ENCODE peak calls at places on chromosomes 16 and 17, in five cellular contexts. One of them, this sample, is unnamed.

GRCh38 chr17:40525294-40525693 is 23.9 kb upstream of the TNS4 start:
- DNase-seq in fibroblast of lung: no peak
- DNase-seq in H9: no peak
- DNase-seq in mammary epithelial cell: no peak
- DNase-seq in SK-N-SH: no peak
- DNase-seq in this sample: no peak

GRCh38 chr16:54936086-54936978 is 5.7 kb downstream of the IRX5 start:
- DNase-seq in fibroblast of lung: no peak
- DNase-seq in H9: peak; percentile 63
- DNase-seq in mammary epithelial cell: peak; percentile 69
- DNase-seq in SK-N-SH: no peak
- DNase-seq in this sample: peak; percentile 72

GRCh38 chr17:5694507-5694906 is 110.2 kb upstream of the NLRP1 start:
- DNase-seq in fibroblast of lung: no peak
- DNase-seq in H9: peak; percentile 80
- DNase-seq in mammary epithelial cell: no peak
- DNase-seq in SK-N-SH: no peak
- DNase-seq in this sample: no peak

GRCh38 chr17:33987162-33987561 is 267.9 kb upstream of the CCL2 start:
- DNase-seq in fibroblast of lung: no peak
- DNase-seq in H9: no peak
- DNase-seq in mammary epithelial cell: no peak
- DNase-seq in SK-N-SH: no peak
- DNase-seq in this sample: no peak

GRCh38 chr17:39617446-39618251 is 9.1 kb upstream of the PPP1R1B start:
- DNase-seq in fibroblast of lung: peak; percentile 36
- DNase-seq in H9: no peak
- DNase-seq in mammary epithelial cell: peak; percentile 48
- DNase-seq in SK-N-SH: peak; percentile 95
- DNase-seq in this sample: no peak

GRCh38 chr16:18983565-18984424 is at the start of gene TMC7:
- DNase-seq in fibroblast of lung: peak; percentile 80
- DNase-seq in H9: peak; percentile 94
- DNase-seq in mammary epithelial cell: peak; percentile 83
- DNase-seq in SK-N-SH: peak; percentile 94
- DNase-seq in this sample: peak; percentile 69

GRCh38 chr17:80455328-80455710 is 21.1 kb downstream of the NPTX1 start:
- DNase-seq in fibroblast of lung: no peak
- DNase-seq in H9: peak; percentile 85
- DNase-seq in mammary epithelial cell: no peak
- DNase-seq in SK-N-SH: peak; percentile 92
- DNase-seq in this sample: no peak

GRCh38 chr17:6555331-6556120 is 829 bp downstream of the PITPNM3 start:
- DNase-seq in fibroblast of lung: no peak
- DNase-seq in H9: peak; percentile 66
- DNase-seq in mammary epithelial cell: peak; percentile 76
- DNase-seq in SK-N-SH: peak; percentile 60
- DNase-seq in this sample: peak; percentile 49

GRCh38 chr17:43723697-43724359 is 34.8 kb downstream of the SOST start:
- DNase-seq in fibroblast of lung: peak; percentile 31
- DNase-seq in H9: no peak
- DNase-seq in mammary epithelial cell: peak; percentile 54
- DNase-seq in SK-N-SH: no peak
- DNase-seq in this sample: peak; percentile 51

GRCh38 chr17:17508641-17509591 is 12.7 kb upstream of the RASD1 start:
- DNase-seq in fibroblast of lung: no peak
- DNase-seq in H9: no peak
- DNase-seq in mammary epithelial cell: no peak
- DNase-seq in SK-N-SH: no peak
- DNase-seq in this sample: no peak

GRCh38 chr17:27975146-27976011 is 67.1 kb upstream of the NLK start:
- DNase-seq in fibroblast of lung: no peak
- DNase-seq in H9: no peak
- DNase-seq in mammary epithelial cell: peak; percentile 52
- DNase-seq in SK-N-SH: no peak
- DNase-seq in this sample: peak; percentile 51

GRCh38 chr17:14307560-14308024 is 6.7 kb downstream of the HS3ST3B1 start:
- DNase-seq in fibroblast of lung: peak; percentile 77
- DNase-seq in H9: peak; percentile 3
- DNase-seq in mammary epithelial cell: peak; percentile 67
- DNase-seq in SK-N-SH: no peak
- DNase-seq in this sample: peak; percentile 84

GRCh38 chr16:72111653-72112451 is 18.2 kb downstream of the DHX38 start:
- DNase-seq in fibroblast of lung: no peak
- DNase-seq in H9: no peak
- DNase-seq in mammary epithelial cell: no peak
- DNase-seq in SK-N-SH: no peak
- DNase-seq in this sample: no peak

GRCh38 chr16:49048557-49048956 is 233.1 kb downstream of the CBLN1 start:
- DNase-seq in fibroblast of lung: no peak
- DNase-seq in H9: no peak
- DNase-seq in mammary epithelial cell: peak; percentile 3
- DNase-seq in SK-N-SH: no peak
- DNase-seq in this sample: peak; percentile 52

GRCh38 chr17:4014148-4014927 is 50.1 kb upstream of the ATP2A3 start:
- DNase-seq in fibroblast of lung: no peak
- DNase-seq in H9: no peak
- DNase-seq in mammary epithelial cell: no peak
- DNase-seq in SK-N-SH: no peak
- DNase-seq in this sample: no peak

GRCh38 chr17:47289302-47289701 is 34.5 kb upstream of the EFCAB13 start:
- DNase-seq in fibroblast of lung: no peak
- DNase-seq in H9: no peak
- DNase-seq in mammary epithelial cell: no peak
- DNase-seq in SK-N-SH: no peak
- DNase-seq in this sample: no peak

GRCh38 chr17:17206149-17206912 is at the start of gene PLD6:
- DNase-seq in fibroblast of lung: peak; percentile 71
- DNase-seq in H9: peak; percentile 47
- DNase-seq in mammary epithelial cell: peak; percentile 59
- DNase-seq in SK-N-SH: peak; percentile 96
- DNase-seq in this sample: peak; percentile 23

GRCh38 chr17:73267648-73268537 is 6.2 kb upstream of the CPSF4L start:
- DNase-seq in fibroblast of lung: no peak
- DNase-seq in H9: no peak
- DNase-seq in mammary epithelial cell: no peak
- DNase-seq in SK-N-SH: no peak
- DNase-seq in this sample: no peak

GRCh38 chr16:85535352-85536072 is 77.6 kb upstream of the GSE1 start:
- DNase-seq in fibroblast of lung: no peak
- DNase-seq in H9: no peak
- DNase-seq in mammary epithelial cell: no peak
- DNase-seq in SK-N-SH: no peak
- DNase-seq in this sample: no peak

GRCh38 chr17:59105852-59106462 is 723 bp downstream of the TRIM37 start:
- DNase-seq in fibroblast of lung: peak; percentile 34
- DNase-seq in H9: no peak
- DNase-seq in mammary epithelial cell: peak; percentile 75
- DNase-seq in SK-N-SH: peak; percentile 84
- DNase-seq in this sample: peak; percentile 19

GRCh38 chr16:72992142-72992601 is 55.8 kb downstream of the ZFHX3 start:
- DNase-seq in fibroblast of lung: no peak
- DNase-seq in H9: peak; percentile 49
- DNase-seq in mammary epithelial cell: no peak
- DNase-seq in SK-N-SH: peak; percentile 37
- DNase-seq in this sample: no peak

GRCh38 chr17:40461774-40462342 is 18.6 kb downstream of the IGFBP4 start:
- DNase-seq in fibroblast of lung: peak; percentile 48
- DNase-seq in H9: no peak
- DNase-seq in mammary epithelial cell: no peak
- DNase-seq in SK-N-SH: peak; percentile 74
- DNase-seq in this sample: no peak

GRCh38 chr17:9213311-9213655 is 192.0 kb downstream of the NTN1 start:
- DNase-seq in fibroblast of lung: no peak
- DNase-seq in H9: no peak
- DNase-seq in mammary epithelial cell: no peak
- DNase-seq in SK-N-SH: no peak
- DNase-seq in this sample: no peak

GRCh38 chr17:6043405-6043804 is 26.8 kb upstream of the WSCD1 start:
- DNase-seq in fibroblast of lung: no peak
- DNase-seq in H9: no peak
- DNase-seq in mammary epithelial cell: no peak
- DNase-seq in SK-N-SH: no peak
- DNase-seq in this sample: no peak

GRCh38 chr16:85724936-85725335 is 26.0 kb downstream of the C16orf74 start:
- DNase-seq in fibroblast of lung: no peak
- DNase-seq in H9: no peak
- DNase-seq in mammary epithelial cell: no peak
- DNase-seq in SK-N-SH: no peak
- DNase-seq in this sample: no peak

GRCh38 chr16:23232806-23233205 is 50.3 kb downstream of the SCNN1G start:
- DNase-seq in fibroblast of lung: no peak
- DNase-seq in H9: no peak
- DNase-seq in mammary epithelial cell: no peak
- DNase-seq in SK-N-SH: no peak
- DNase-seq in this sample: no peak

GRCh38 chr17:4719684-4720221 is 9.3 kb downstream of the ARRB2 start:
- DNase-seq in fibroblast of lung: no peak
- DNase-seq in H9: no peak
- DNase-seq in mammary epithelial cell: no peak
- DNase-seq in SK-N-SH: no peak
- DNase-seq in this sample: no peak

GRCh38 chr17:40518401-40519088 is 17.1 kb upstream of the TNS4 start:
- DNase-seq in fibroblast of lung: no peak
- DNase-seq in H9: peak; percentile 73
- DNase-seq in mammary epithelial cell: peak; percentile 89
- DNase-seq in SK-N-SH: no peak
- DNase-seq in this sample: peak; percentile 49

GRCh38 chr17:13544755-13545154 is 57.0 kb downstream of the HS3ST3A1 start:
- DNase-seq in fibroblast of lung: peak; percentile 94
- DNase-seq in H9: no peak
- DNase-seq in mammary epithelial cell: no peak
- DNase-seq in SK-N-SH: no peak
- DNase-seq in this sample: no peak

GRCh38 chr16:54055864-54056263 is 230.7 kb downstream of the IRX3 start:
- DNase-seq in fibroblast of lung: no peak
- DNase-seq in H9: no peak
- DNase-seq in mammary epithelial cell: peak; percentile 83
- DNase-seq in SK-N-SH: no peak
- DNase-seq in this sample: peak; percentile 13

GRCh38 chr16:3022697-3023414 is 886 bp downstream of the HCFC1R1 start:
- DNase-seq in fibroblast of lung: peak; percentile 14
- DNase-seq in H9: no peak
- DNase-seq in mammary epithelial cell: no peak
- DNase-seq in SK-N-SH: no peak
- DNase-seq in this sample: no peak

DNA sequence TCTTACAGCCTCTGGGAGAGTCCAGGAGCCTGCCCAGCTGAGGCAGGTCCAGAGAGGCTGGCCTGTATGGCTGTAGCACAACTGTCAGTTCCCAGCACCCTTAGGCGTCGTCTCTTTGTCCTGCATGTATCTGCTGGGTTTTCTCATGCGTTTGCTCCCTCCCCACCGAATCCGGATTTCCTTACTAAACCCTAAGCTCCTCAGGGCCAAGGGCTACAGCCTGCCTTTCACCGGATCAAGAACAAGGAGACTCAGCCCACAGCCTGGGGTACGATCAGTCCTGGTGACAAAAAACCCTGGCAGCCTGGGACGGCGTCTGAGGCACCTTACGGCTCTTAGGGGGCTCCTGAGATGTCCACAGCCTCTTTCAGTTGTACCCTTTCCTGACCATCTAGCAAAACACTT is 12.1 kb downstream of the HIC1 start:
- DNase-seq in fibroblast of lung: no peak
- DNase-seq in H9: no peak
- DNase-seq in mammary epithelial cell: no peak
- DNase-seq in SK-N-SH: no peak
- DNase-seq in this sample: no peak
- H3K9ac ChIP-seq in fibroblast of lung: peak overlapping the region; percentile 28
- H3K9ac ChIP-seq in H9: no peak overlapping the region
- H3K9ac ChIP-seq in mammary epithelial cell: no peak overlapping the region
- H3K9ac ChIP-seq in SK-N-SH: no peak overlapping the region
- H3K9ac ChIP-seq in this sample: peak overlapping the region; percentile 93

DNA sequence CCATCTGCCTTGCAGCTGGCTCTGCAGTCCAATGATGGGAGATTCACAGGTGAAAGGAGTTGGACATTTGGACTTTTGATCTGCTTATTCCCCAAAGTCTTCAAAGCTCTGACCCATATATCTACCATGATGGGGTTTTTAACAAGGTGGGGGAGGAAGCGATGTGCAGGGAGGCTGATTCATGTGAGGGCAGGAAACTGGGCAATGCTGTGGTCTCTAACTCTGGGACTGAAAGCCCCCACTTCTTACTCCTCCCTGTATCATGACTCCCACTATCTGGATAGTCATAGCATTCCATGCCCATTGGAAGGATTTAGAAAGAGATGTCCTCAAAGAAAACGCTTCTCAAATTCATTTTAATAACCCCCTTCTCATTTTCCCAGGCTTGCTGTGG is 16.3 kb downstream of the HOXB1 start:
- DNase-seq in fibroblast of lung: no peak
- DNase-seq in H9: no peak
- DNase-seq in mammary epithelial cell: no peak
- DNase-seq in SK-N-SH: no peak
- DNase-seq in this sample: no peak
- H3K9ac ChIP-seq in fibroblast of lung: no peak overlapping the region
- H3K9ac ChIP-seq in H9: no peak overlapping the region
- H3K9ac ChIP-seq in mammary epithelial cell: no peak overlapping the region
- H3K9ac ChIP-seq in SK-N-SH: no peak overlapping the region
- H3K9ac ChIP-seq in this sample: no peak overlapping the region

GRCh38 chr16:56691885-56692284 is 9.6 kb downstream of the MT1X start:
- DNase-seq in fibroblast of lung: no peak
- DNase-seq in H9: peak; percentile 66
- DNase-seq in mammary epithelial cell: peak; percentile 98
- DNase-seq in SK-N-SH: no peak
- DNase-seq in this sample: peak; percentile 25
- H3K9ac ChIP-seq in fibroblast of lung: no peak overlapping the region
- H3K9ac ChIP-seq in H9: no peak overlapping the region
- H3K9ac ChIP-seq in mammary epithelial cell: no peak overlapping the region
- H3K9ac ChIP-seq in SK-N-SH: no peak overlapping the region
- H3K9ac ChIP-seq in this sample: no peak overlapping the region

GRCh38 chr16:74298104-74298503 is 1.5 kb downstream of the PSMD7 start:
- DNase-seq in fibroblast of lung: no peak
- DNase-seq in H9: no peak
- DNase-seq in mammary epithelial cell: peak; percentile 8
- DNase-seq in SK-N-SH: no peak
- DNase-seq in this sample: no peak

GRCh38 chr16:74296465-74297295 is at the start of gene PSMD7:
- DNase-seq in fibroblast of lung: peak; percentile 90
- DNase-seq in H9: peak; percentile 91
- DNase-seq in mammary epithelial cell: peak; percentile 89
- DNase-seq in SK-N-SH: peak; percentile 92
- DNase-seq in this sample: peak; percentile 82

GRCh38 chr16:74297296-74297665 is 667 bp downstream of the PSMD7 start:
- DNase-seq in fibroblast of lung: peak; percentile 30
- DNase-seq in H9: no peak
- DNase-seq in mammary epithelial cell: peak; percentile 25
- DNase-seq in SK-N-SH: peak; percentile 56
- DNase-seq in this sample: no peak

GRCh38 chr16:74291577-74292208 is 4.9 kb upstream of the PSMD7 start:
- DNase-seq in fibroblast of lung: peak; percentile 56
- DNase-seq in H9: no peak
- DNase-seq in mammary epithelial cell: peak; percentile 97
- DNase-seq in SK-N-SH: no peak
- DNase-seq in this sample: no peak

DNA sequence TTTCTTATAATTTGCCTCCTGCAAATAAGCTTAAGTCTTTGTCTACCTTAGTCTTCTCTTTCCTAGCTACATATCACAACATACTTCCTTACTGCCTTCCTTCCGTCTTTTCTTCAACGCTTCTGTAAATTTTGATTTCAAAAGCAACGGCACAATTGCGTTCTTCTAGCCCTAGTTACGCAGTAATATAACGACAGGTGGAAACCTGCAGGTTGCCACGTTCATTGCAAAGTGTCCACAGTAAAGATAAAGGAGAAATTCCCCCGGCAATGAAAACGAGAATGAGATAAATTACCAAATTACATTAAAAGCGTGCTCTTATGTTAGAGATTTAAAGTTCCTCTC is 522 bp upstream of the PSMD7 start:
- DNase-seq in fibroblast of lung: no peak
- DNase-seq in H9: no peak
- DNase-seq in mammary epithelial cell: no peak
- DNase-seq in SK-N-SH: no peak
- DNase-seq in this sample: no peak
- H3K9ac ChIP-seq in fibroblast of lung: peak overlapping the region; percentile 16
- H3K9ac ChIP-seq in H9: peak overlapping the region; percentile 84
- H3K9ac ChIP-seq in mammary epithelial cell: peak overlapping the region; percentile 94
- H3K9ac ChIP-seq in SK-N-SH: peak overlapping the region; percentile 98
- H3K9ac ChIP-seq in this sample: peak overlapping the region; percentile 98